ENCODE peak calls at places on chromosome 2, in five cellular contexts. G is OCI-LY7, A is right lobe of liver, Q is coronary artery, T is AG04449. J is an unnamed sample.
A peak's percentile ranks its signal among the peaks of the same experiment; 100 is the strongest.

GRCh38 chr2:121596221-121597080 is 52.8 kb downstream of the CLASP1 start:
- DNase-seq in G (peak; percentile 80), A (no peak), Q (no peak), T (no peak), J (peak; percentile 37)

GRCh38 chr2:149365826-149366583 is 35.6 kb downstream of the LYPD6 start:
- DNase-seq in G (no peak), A (peak; percentile 35), Q (no peak), T (peak; percentile 36), J (no peak)

GRCh38 chr2:179842498-179843153 is 18.8 kb downstream of the ZNF385B start:
- DNase-seq in G (peak; percentile 77), A (peak; percentile 25), Q (no peak), T (no peak), J (peak; percentile 29)

GRCh38 chr2:83022631-83023210 is 1436.4 kb downstream of the SUCLG1 start:
- DNase-seq in G (no peak), A (no peak), Q (no peak), T (no peak), J (no peak)

GRCh38 chr2:165793161-165793778 is 777 bp downstream of the GALNT3 start:
- DNase-seq in G (no peak), A (peak; percentile 28), Q (no peak), T (no peak), J (peak; percentile 39)

GRCh38 chr2:58866040-58866439 is 624.9 kb upstream of the FANCL start:
- DNase-seq in G (no peak), A (no peak), Q (no peak), T (no peak), J (no peak)

GRCh38 chr2:19592197-19592596 is 233.8 kb upstream of the OSR1 start:
- DNase-seq in G (no peak), A (no peak), Q (no peak), T (no peak), J (no peak)

GRCh38 chr2:120473522-120474271 is 127.8 kb downstream of the INHBB start:
- DNase-seq in G (no peak), A (peak; percentile 76), Q (no peak), T (no peak), J (no peak)

DNA sequence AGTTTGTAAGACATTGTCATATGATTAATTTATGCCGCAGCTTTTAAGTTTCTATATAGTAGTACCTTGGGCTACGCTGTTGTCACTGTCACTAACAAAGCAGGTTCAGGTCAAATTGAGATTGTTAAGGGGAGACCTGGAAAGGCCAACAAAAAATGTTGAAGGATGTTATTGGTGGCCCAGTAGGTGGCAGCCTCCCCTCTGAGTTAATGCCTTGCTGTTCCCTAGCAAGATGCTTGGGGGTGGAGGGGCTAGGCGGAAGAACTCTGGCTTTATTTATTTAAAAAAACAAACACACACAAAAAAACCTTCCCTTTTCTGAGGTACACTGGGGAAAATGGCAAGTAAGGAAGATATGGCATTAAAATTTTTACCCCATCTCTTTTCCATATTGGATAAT is 128.3 kb upstream of the ATP5MC3 start:
- DNase-seq in G (peak; percentile 22), A (no peak), Q (no peak), T (no peak), J (peak; percentile 26)
- TF ChIP-seq CTCF in G (peak; percentile 71), A (peak; percentile 7), Q (no peak), T (peak; percentile 28), J (peak; percentile 16)

DNA sequence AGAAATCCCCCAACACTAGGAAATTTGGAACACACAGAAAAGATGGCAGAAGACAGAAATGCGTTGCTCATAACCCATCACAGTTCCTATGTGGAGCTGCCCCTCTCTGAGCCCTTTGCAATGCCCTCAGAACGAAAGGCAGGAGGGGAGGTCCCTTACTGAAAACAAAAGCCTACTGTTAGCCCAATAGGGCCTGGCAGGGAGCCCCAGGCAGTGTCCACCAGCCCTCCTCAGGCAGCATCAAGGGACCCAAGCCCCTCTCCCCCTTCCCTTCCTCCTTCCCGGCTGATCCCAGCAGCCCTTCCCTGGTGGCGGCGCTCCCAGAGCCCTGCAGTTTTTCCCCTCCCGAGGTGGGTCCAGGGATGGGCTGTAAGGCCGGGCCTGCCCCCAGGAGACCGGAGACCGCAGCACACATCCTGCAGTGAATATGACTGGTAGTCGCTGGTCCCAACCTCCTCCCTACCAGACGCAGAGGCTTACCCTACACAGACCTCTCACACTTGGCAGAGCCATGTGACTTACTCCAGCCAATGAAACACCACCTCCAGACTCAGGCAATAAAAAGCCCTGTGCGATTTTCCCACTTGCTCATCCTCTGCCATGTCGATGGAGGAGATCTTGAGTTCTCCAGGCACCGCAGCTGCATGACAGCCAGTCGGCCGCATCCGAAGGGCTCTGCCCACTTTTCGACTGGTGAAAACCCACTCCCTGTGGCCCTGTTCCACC is 19.4 kb upstream of the DUSP2 start:
- DNase-seq in G (peak; percentile 93), A (no peak), Q (no peak), T (no peak), J (peak; percentile 81)
- TF ChIP-seq CTCF in G (peak; percentile 31), A (no peak), Q (no peak), T (no peak), J (no peak)

DNA sequence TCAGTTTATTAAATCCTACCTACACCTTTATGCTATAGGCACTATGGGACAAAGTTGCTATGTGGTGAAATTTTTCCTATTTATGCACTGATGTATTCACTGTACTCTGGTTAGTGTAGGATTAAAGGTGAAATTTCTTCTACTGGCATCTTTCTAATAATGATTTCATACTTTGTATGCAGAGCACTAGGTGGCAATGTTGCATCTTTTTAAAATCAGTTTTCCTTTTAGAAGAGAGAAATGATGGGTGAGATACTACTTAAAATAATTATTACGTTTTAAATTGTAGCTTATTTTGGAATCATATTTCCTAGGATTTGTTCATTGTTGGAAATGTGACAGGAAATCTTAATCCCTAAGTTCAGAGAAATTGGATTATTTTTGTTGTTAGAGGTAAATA is 150.9 kb downstream of the CD8B2 start:
- DNase-seq in G (peak; percentile 17), A (no peak), Q (no peak), T (no peak), J (no peak)
- TF ChIP-seq CTCF in G (peak; percentile 72), A (peak; percentile 32), Q (no peak), T (no peak), J (no peak)

GRCh38 chr2:197147942-197148341 is 162.6 kb downstream of the ANKRD44 start:
- DNase-seq in G (no peak), A (no peak), Q (no peak), T (no peak), J (no peak)

GRCh38 chr2:197145471-197146056 is 165.0 kb downstream of the ANKRD44 start:
- DNase-seq in G (peak; percentile 94), A (no peak), Q (no peak), T (no peak), J (peak; percentile 57)

GRCh38 chr2:197149546-197149945 is 161.0 kb downstream of the ANKRD44 start:
- DNase-seq in G (no peak), A (no peak), Q (no peak), T (no peak), J (no peak)

GRCh38 chr2:197146995-197147394 is 163.6 kb downstream of the ANKRD44 start:
- DNase-seq in G (no peak), A (no peak), Q (no peak), T (no peak), J (no peak)

GRCh38 chr2:197148401-197148800 is 162.2 kb downstream of the ANKRD44 start:
- DNase-seq in G (no peak), A (no peak), Q (no peak), T (no peak), J (no peak)
- TF ChIP-seq CTCF in G (no peak), A (no peak), Q (no peak), T (no peak), J (no peak)

DNA sequence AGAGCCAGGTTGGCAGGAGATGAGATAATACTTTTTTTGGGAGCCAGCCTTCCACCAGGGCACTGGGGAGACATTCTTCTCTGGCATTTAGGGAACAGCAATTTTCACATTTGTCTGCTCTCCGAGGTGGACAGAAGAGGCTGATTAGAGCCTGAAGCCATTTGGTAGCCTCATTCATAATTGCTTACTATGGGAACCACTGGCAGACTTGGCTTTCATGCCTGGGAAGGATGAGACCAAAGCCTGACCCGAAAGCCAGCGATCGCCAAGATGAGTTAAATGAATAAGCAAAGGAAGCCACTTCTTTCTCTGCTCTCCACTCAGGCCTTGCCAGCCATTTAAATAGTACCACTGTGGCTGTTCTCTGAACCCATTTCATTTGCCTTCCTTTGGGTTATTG is 70.1 kb downstream of the NRP2 start:
- DNase-seq in G (no peak), A (no peak), Q (no peak), T (no peak), J (no peak)
- TF ChIP-seq CTCF in G (no peak), A (no peak), Q (no peak), T (no peak), J (no peak)

DNA sequence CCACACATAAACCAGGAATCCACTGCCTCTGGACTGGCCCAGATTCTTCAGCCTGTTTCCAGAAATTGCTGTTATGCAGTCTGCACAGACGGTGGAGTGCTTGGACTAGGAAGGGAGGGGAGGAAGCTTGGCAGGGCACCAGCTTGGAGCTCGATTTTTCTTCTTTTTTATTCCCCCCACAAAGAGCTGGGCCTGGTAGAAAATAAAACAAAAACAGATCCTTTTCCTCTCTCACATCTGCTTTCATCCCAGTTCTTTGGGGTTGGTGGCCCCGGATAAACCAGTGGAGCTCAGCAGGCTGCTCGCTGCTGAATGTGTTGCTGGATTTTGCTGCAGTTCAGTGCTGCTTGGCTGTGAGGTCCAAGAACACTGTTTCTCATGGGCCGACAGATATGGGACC is 16.0 kb downstream of the LRRTM1 start:
- DNase-seq in G (no peak), A (no peak), Q (no peak), T (no peak), J (no peak)
- TF ChIP-seq CTCF in G (no peak), A (no peak), Q (no peak), T (no peak), J (no peak)

DNA sequence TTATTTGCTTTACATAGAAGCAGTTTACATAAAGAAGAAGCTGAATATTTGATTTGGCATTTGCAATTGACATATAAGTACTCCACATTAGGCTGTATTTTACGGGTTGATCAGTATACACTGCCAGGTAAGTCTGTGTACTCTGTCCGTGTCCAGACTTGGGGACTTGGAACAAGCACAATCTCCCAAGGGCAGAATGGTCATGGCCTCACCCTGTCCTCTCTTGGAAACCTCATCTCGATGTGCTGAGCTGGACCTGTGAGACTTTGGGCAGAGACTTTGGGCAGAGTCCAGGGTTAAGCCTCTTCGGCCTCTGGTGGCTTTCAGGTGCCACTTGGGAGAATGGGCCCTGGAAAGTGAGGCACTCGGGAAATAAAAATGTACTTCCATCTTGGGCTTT is 108.4 kb downstream of the RAPGEF4 start:
- DNase-seq in G (no peak), A (no peak), Q (no peak), T (no peak), J (no peak)
- TF ChIP-seq CTCF in G (no peak), A (no peak), Q (no peak), T (no peak), J (no peak)

J was measured in GM20000.